ENCODE peak calls at places on chromosomes 6 and 20, in four cellular contexts. V, F, R and P are unnamed samples.
A peak's percentile ranks its signal among the peaks of the same experiment; 100 is the strongest.

GRCh38 chr6:130129781-130130246 is 92.9 kb downstream of the SAMD3 start:
- DNase-seq in V (no peak), F (peak; percentile 80), R (no peak), P (no peak)

GRCh38 chr6:104459543-104459942 is 400.2 kb downstream of the HACE1 start:
- DNase-seq in V (no peak), F (no peak), R (no peak), P (no peak)

GRCh38 chr6:114007451-114007953 is 36.6 kb upstream of the HDAC2 start:
- DNase-seq in V (no peak), F (no peak), R (no peak), P (peak; percentile 58)

GRCh38 chr6:21022343-21023107 is 488.3 kb downstream of the CDKAL1 start:
- DNase-seq in V (no peak), F (peak; percentile 82), R (peak; percentile 28), P (peak; percentile 93)

GRCh38 chr20:63653974-63654680 is 903 bp upstream of the STMN3 start:
- DNase-seq in V (no peak), F (no peak), R (no peak), P (no peak)

GRCh38 chr6:95431637-95432228 is 145.6 kb upstream of the MANEA start:
- DNase-seq in V (no peak), F (peak; percentile 40), R (no peak), P (peak; percentile 37)

GRCh38 chr6:43703512-43704429 is 16.2 kb upstream of the MRPS18A start:
- DNase-seq in V (no peak), F (no peak), R (no peak), P (no peak)

GRCh38 chr20:23361108-23361650 is 803 bp upstream of the GZF1 start:
- DNase-seq in V (no peak), F (peak; percentile 24), R (no peak), P (peak; percentile 56)

GRCh38 chr6:54846857-54847721 is 518 bp downstream of the FAM83B start:
- DNase-seq in V (no peak), F (no peak), R (peak; percentile 45), P (peak; percentile 65)

GRCh38 chr6:72219536-72219935 is 333.2 kb downstream of the RIMS1 start:
- DNase-seq in V (no peak), F (peak; percentile 23), R (no peak), P (no peak)

GRCh38 chr6:24833711-24834386 is 35.1 kb upstream of the ARMH2 start:
- DNase-seq in V (no peak), F (no peak), R (no peak), P (no peak)

GRCh38 chr6:161079566-161080262 is 88.1 kb downstream of the MAP3K4 start:
- DNase-seq in V (no peak), F (peak; percentile 88), R (no peak), P (peak; percentile 40)

GRCh38 chr20:38609828-38610227 is 8.2 kb downstream of the ARHGAP40 start:
- DNase-seq in V (no peak), F (no peak), R (no peak), P (no peak)
- H3K56ac ChIP-seq in V (no peak overlapping the region), F (no peak overlapping the region), R (no peak overlapping the region), P (peak overlapping the region; percentile 79)

GRCh38 chr20:2133318-2134183 is 31.9 kb downstream of the STK35 start:
- DNase-seq in V (no peak), F (peak; percentile 79), R (no peak), P (peak; percentile 40)
- H2BK120ac ChIP-seq in V (no peak overlapping the region), F (no peak overlapping the region), R (no peak overlapping the region), P (no peak overlapping the region)

GRCh38 chr20:36028106-36028826 is 59.9 kb downstream of the CNBD2 start:
- DNase-seq in V (no peak), F (no peak), R (no peak), P (no peak)
- H2BK5ac ChIP-seq in V (no peak overlapping the region), F (no peak overlapping the region), R (no peak overlapping the region), P (no peak overlapping the region)

DNA sequence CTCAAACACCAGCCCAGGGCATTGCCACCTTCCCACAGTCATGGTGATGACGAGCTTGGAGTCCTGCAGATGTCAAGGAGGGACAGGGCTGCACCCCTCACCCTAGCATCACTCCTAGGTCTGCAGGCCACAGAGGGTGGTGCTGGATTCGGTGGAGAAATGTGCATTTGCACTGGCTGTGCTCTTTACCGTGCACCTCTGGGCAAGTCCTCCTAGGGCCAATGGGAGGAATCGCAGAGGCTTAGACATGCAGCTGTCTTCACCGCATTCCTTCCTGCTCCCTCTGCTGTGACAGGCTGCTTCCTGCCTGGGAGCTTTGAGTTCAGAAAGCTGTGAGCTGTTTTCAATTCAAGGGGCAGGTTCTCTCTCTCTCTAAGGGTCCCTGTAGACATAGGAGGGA is 85.0 kb downstream of the EDN3 start:
- DNase-seq in V (no peak), F (no peak), R (peak; percentile 56), P (peak; percentile 77)
- H3K56ac ChIP-seq in V (no peak overlapping the region), F (no peak overlapping the region), R (no peak overlapping the region), P (no peak overlapping the region)

GRCh38 chr6:30748301-30748769 is 4.0 kb upstream of the IER3 start:
- DNase-seq in V (no peak), F (peak; percentile 52), R (no peak), P (no peak)

GRCh38 chr6:30749554-30750378 is 5.4 kb upstream of the IER3 start:
- DNase-seq in V (no peak), F (no peak), R (no peak), P (no peak)

GRCh38 chr6:30750379-30750668 is 6.0 kb upstream of the IER3 start:
- DNase-seq in V (no peak), F (no peak), R (no peak), P (no peak)

GRCh38 chr6:30748851-30749540 is 4.6 kb upstream of the IER3 start:
- DNase-seq in V (no peak), F (peak; percentile 48), R (no peak), P (no peak)

GRCh38 chr6:30747300-30747687 is 2.9 kb upstream of the IER3 start:
- DNase-seq in V (no peak), F (peak; percentile 33), R (no peak), P (no peak)
- H2BK120ac ChIP-seq in V (no peak overlapping the region), F (peak overlapping the region; percentile 97), R (no peak overlapping the region), P (no peak overlapping the region)

GRCh38 chr6:6738108-6738507 is 149.6 kb downstream of the LY86 start:
- DNase-seq in V (no peak), F (no peak), R (no peak), P (no peak)

GRCh38 chr6:6737666-6738065 is 149.1 kb downstream of the LY86 start:
- DNase-seq in V (no peak), F (no peak), R (no peak), P (no peak)

GRCh38 chr6:6736753-6737654 is 148.5 kb downstream of the LY86 start:
- DNase-seq in V (no peak), F (no peak), R (peak; percentile 88), P (peak; percentile 85)

GRCh38 chr6:6740595-6740994 is 152.1 kb downstream of the LY86 start:
- DNase-seq in V (no peak), F (no peak), R (no peak), P (no peak)

GRCh38 chr6:6738922-6739717 is 150.6 kb downstream of the LY86 start:
- DNase-seq in V (no peak), F (no peak), R (no peak), P (no peak)
- H2BK5ac ChIP-seq in V (no peak overlapping the region), F (no peak overlapping the region), R (no peak overlapping the region), P (no peak overlapping the region)

DNA sequence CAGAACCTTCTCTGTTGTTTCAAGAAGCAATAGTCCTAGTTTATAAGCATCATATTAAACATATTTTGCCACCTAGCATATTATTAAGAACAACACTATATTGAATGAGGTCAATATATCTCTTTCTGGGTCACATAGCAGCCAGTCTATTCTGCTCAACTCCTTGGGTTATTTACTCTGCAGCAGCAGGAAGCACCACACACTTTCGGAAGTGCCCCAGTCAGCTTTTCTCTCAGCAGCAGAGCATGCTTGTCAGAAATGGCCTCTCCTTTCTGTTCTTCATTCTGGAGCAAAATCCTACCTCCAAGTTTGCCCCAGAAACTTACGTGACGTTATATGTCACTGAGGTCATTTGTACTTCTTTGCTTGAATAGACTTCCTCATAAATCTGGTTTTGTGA is 22.7 kb downstream of the CFAP206 start:
- DNase-seq in V (no peak), F (no peak), R (no peak), P (no peak)
- H3K56ac ChIP-seq in V (no peak overlapping the region), F (no peak overlapping the region), R (no peak overlapping the region), P (no peak overlapping the region)

DNA sequence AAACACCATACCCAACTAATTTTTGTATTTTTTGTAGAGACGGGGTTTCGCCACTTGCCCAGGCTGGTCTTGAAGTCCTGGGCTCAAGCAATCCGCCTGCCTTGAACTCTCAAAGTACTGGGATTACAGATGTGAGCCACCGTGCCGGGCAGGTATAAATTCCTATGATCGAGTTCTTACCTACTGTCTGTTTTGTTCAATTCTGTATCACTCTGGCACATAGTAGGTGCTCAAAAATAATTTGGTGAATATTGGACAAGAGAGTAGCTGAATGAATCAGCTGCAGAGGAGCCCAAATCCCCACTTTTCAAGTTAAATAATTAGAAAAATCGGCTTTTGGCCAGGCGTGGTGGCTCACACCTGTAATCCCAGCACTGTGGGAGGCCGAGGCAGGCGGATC is 13.7 kb upstream of the ZMYND8 start:
- DNase-seq in V (no peak), F (no peak), R (no peak), P (no peak)
- H2BK120ac ChIP-seq in V (peak overlapping the region; percentile 66), F (no peak overlapping the region), R (no peak overlapping the region), P (peak overlapping the region; percentile 61)